ENCODE peak calls at places on chromosomes 3 and 15, in eight cellular contexts. A, Z, E, B, S, I, U and V are unnamed samples.

GRCh38 chr3:194518652-194519051 is 31.9 kb upstream of the ATP13A3 start:
- DNase-seq in S (no peak), Z (peak; percentile 62), U (no peak), I (no peak), B (no peak), A (no peak), E (no peak), V (no peak)

GRCh38 chr3:70832035-70832795 is 519.8 kb upstream of the MDFIC2 start:
- DNase-seq in E (no peak), I (no peak), A (peak; percentile 50), S (peak; percentile 50), U (no peak), B (peak; percentile 17), Z (peak; percentile 88), V (peak; percentile 42)

GRCh38 chr15:43511012-43511885 is 6.2 kb upstream of the MAP1A start:
- DNase-seq in U (no peak), A (peak; percentile 47), Z (no peak), B (no peak), I (peak; percentile 25), E (peak; percentile 55), S (no peak), V (no peak)

GRCh38 chr15:71648095-71648494 is 162.3 kb upstream of the NR2E3 start:
- DNase-seq in E (no peak), U (no peak), I (no peak), A (no peak), S (no peak), Z (no peak), B (no peak), V (no peak)

GRCh38 chr3:58556761-58557181 is 19.8 kb upstream of the ACOX2 start:
- DNase-seq in E (no peak), S (no peak), I (no peak), B (no peak), Z (no peak), U (no peak), A (no peak), V (no peak)

GRCh38 chr3:94147039-94147438 is 84.2 kb downstream of the NSUN3 start:
- DNase-seq in S (no peak), A (no peak), U (no peak), I (no peak), E (no peak), B (no peak), Z (no peak), V (no peak)

GRCh38 chr3:15800780-15801179 is 3.0 kb upstream of the ANKRD28 start:
- DNase-seq in I (no peak), Z (peak; percentile 37), A (no peak), S (no peak), U (no peak), B (no peak), E (no peak), V (no peak)

GRCh38 chr3:180036678-180037455 is at the start of gene PEX5L:
- DNase-seq in I (no peak), S (peak; percentile 54), Z (peak; percentile 48), B (peak; percentile 35), A (peak; percentile 67), U (no peak), E (no peak), V (no peak)

GRCh38 chr15:89673162-89673506 is 6.0 kb downstream of the PLIN1 start:
- DNase-seq in I (peak; percentile 79), Z (peak; percentile 54), B (no peak), U (no peak), S (no peak), E (peak; percentile 30), A (peak; percentile 58), V (no peak)

GRCh38 chr3:196189608-196190347 is 21.4 kb downstream of the ZDHHC19 start:
- DNase-seq in Z (no peak), U (no peak), I (no peak), B (peak; percentile 7), A (no peak), E (no peak), S (peak; percentile 37), V (no peak)

GRCh38 chr15:67148196-67148701 is 82.8 kb downstream of the SMAD3 start:
- DNase-seq in U (no peak), S (no peak), A (no peak), B (no peak), Z (peak; percentile 65), I (no peak), E (no peak), V (no peak)

GRCh38 chr15:71883447-71883846 is 73.1 kb downstream of the NR2E3 start:
- DNase-seq in B (no peak), I (no peak), E (no peak), U (no peak), S (no peak), Z (no peak), A (no peak), V (no peak)

GRCh38 chr3:13877911-13878710 is 1.8 kb downstream of the WNT7A start:
- DNase-seq in B (no peak), E (no peak), I (peak; percentile 35), U (no peak), A (no peak), Z (no peak), S (no peak), V (no peak)

GRCh38 chr3:136811701-136812100 is 7.2 kb upstream of the SLC35G2 start:
- DNase-seq in E (no peak), A (no peak), S (no peak), I (no peak), Z (no peak), B (no peak), U (no peak), V (no peak)

GRCh38 chr3:186509423-186509822 is 34.8 kb downstream of the CRYGS start:
- DNase-seq in I (no peak), Z (no peak), A (no peak), U (no peak), S (no peak), B (no peak), E (no peak), V (no peak)

GRCh38 chr3:150605998-150606641 is 3.0 kb downstream of the SELENOT start:
- DNase-seq in A (no peak), Z (no peak), E (no peak), S (no peak), B (no peak), U (no peak), I (no peak), V (no peak)

GRCh38 chr15:92130906-92131305 is 262.8 kb upstream of the ST8SIA2 start:
- DNase-seq in U (no peak), S (no peak), E (no peak), I (no peak), A (no peak), B (no peak), Z (no peak), V (no peak)

GRCh38 chr15:31871887-31872281 is 158.4 kb upstream of the CHRNA7 start:
- DNase-seq in U (no peak), B (no peak), A (no peak), S (no peak), E (no peak), Z (no peak), I (no peak), V (no peak)

GRCh38 chr15:77753238-77753873 is 120.6 kb upstream of the LINGO1 start:
- DNase-seq in I (peak; percentile 67), U (no peak), A (no peak), B (peak; percentile 22), Z (peak; percentile 56), S (no peak), E (no peak), V (no peak)

GRCh38 chr3:6526861-6527260 is 334.1 kb upstream of the GRM7 start:
- DNase-seq in E (no peak), U (no peak), A (no peak), I (no peak), S (no peak), Z (no peak), B (no peak), V (no peak)

GRCh38 chr15:98504998-98505397 is 143.3 kb upstream of the IGF1R start:
- DNase-seq in E (no peak), I (no peak), A (no peak), S (no peak), B (no peak), U (no peak), Z (no peak), V (no peak)

GRCh38 chr3:30747771-30748281 is 141.4 kb downstream of the TGFBR2 start:
- DNase-seq in I (no peak), Z (peak; percentile 67), S (no peak), E (no peak), A (no peak), U (no peak), B (no peak), V (no peak)

GRCh38 chr3:114518409-114518808 is 224.6 kb downstream of the TIGIT start:
- DNase-seq in A (no peak), Z (no peak), E (no peak), B (no peak), U (no peak), S (no peak), I (no peak), V (no peak)

DNA sequence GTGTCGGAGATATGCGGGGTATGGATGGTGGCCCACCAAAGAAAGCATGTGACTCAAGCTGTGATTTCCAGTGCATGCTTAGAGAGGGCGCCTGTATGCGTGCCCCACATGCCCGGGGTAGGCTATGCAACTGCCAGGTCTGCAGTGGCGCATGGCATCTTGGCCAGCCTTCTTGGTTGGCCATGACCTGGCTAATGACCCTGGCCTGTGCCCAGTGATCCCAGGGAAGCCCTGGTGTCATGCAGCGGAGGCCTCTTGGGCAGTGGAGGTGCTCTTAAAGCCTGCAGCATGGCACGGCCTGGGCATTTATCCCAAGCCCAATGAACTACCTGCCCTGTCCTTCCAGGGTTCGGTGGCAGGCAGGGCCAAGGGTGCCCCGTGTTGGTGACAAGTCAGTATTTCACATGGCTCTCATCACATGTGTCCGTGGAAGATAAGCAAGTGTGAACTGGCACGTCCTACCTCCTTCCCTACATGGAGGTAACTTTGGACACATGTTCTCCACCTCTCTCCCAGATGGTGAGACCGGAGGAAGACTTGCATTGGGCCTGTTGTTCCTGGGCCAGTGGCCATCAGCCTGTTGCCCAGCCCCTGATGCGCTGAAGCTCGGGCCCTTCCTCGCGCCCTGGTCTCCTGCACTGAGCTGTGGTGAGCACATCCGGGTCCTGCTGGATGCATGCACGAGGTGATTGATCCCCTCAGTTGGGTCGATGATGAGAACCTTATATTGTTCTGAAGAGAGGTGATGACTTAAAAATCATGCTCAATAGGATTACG is 192.0 kb downstream of the UBE3A start:
- DNase-seq in Z (no peak), U (no peak), A (peak; percentile 22), I (no peak), E (peak; percentile 52), B (peak; percentile 3), S (peak; percentile 33), V (no peak)
- H3K9me3 ChIP-seq in Z (no peaks in the 10 kb centered on the region), U (no peaks in the 10 kb centered on the region), A (no peaks in the 10 kb centered on the region), I (no peaks in the 10 kb centered on the region), E (no peaks in the 10 kb centered on the region), B (no peaks in the 10 kb centered on the region), S (no peaks in the 10 kb centered on the region), V (no peaks in the 10 kb centered on the region)

GRCh38 chr3:10389341-10389740 is 68.4 kb upstream of the SEC13 start:
- DNase-seq in E (no peak), I (no peak), A (no peak), B (no peak), U (no peak), S (no peak), Z (no peak), V (no peak)
- H3K27ac ChIP-seq in E (no peak overlapping the region), I (no peak overlapping the region), A (no peak overlapping the region), B (no peak overlapping the region), U (no peak overlapping the region), S (no peak overlapping the region), Z (no peak overlapping the region), V (no peak overlapping the region)

GRCh38 chr15:25089577-25089976 is 134.8 kb downstream of the SNRPN start:
- DNase-seq in Z (no peak), E (peak; percentile 28), S (no peak), B (no peak), U (no peak), A (no peak), I (no peak), V (no peak)
- H3K9me3 ChIP-seq in Z (no peaks in the 10 kb centered on the region), E (peaks cover 94% of the 10 kb centered on the region), S (peaks cover 73% of the 10 kb centered on the region), B (peaks cover 7% of the 10 kb centered on the region), U (peaks cover 52% of the 10 kb centered on the region), A (peaks cover 40% of the 10 kb centered on the region), I (no peaks in the 10 kb centered on the region), V (no peaks in the 10 kb centered on the region)

GRCh38 chr15:100030586-100031249 is 297.5 kb upstream of the LYSMD4 start:
- DNase-seq in I (no peak), Z (peak; percentile 34), B (no peak), U (no peak), E (no peak), S (no peak), A (no peak), V (no peak)
- H3K27ac ChIP-seq in I (no peak overlapping the region), Z (no peak overlapping the region), B (no peak overlapping the region), U (no peak overlapping the region), E (no peak overlapping the region), S (no peak overlapping the region), A (no peak overlapping the region), V (no peak overlapping the region)